ENCODE peak calls at places on chromosome 21, in five cellular contexts. One of them, this sample, is unnamed. For H3K4me1, the result is how much of the 10 kb centered on the place peaks cover.

GRCh38 chr21:44962481-44962966 is 22.7 kb downstream of the SLX9 start:
- DNase-seq in transverse colon: no peak
- DNase-seq in left ventricle myocardium inferior: no peak
- DNase-seq in K562: no peak
- DNase-seq in stomach: no peak
- DNase-seq in this sample: peak

GRCh38 chr21:42657676-42658319 is 4.4 kb downstream of the PDE9A start:
- DNase-seq in transverse colon: no peak
- DNase-seq in left ventricle myocardium inferior: no peak
- DNase-seq in K562: no peak
- DNase-seq in stomach: no peak
- DNase-seq in this sample: no peak

GRCh38 chr21:15134711-15135110 is 69.9 kb upstream of the NRIP1 start:
- DNase-seq in K562: no peak
- DNase-seq in left ventricle myocardium inferior: no peak
- DNase-seq in transverse colon: peak
- DNase-seq in stomach: peak
- DNase-seq in this sample: no peak

GRCh38 chr21:45430521-45431501 is 25.8 kb downstream of the COL18A1 start:
- DNase-seq in left ventricle myocardium inferior: no peak
- DNase-seq in K562: peak
- DNase-seq in transverse colon: no peak
- DNase-seq in stomach: no peak
- DNase-seq in this sample: no peak

GRCh38 chr21:16514316-16514715 is 784.5 kb downstream of the USP25 start:
- DNase-seq in stomach: no peak
- DNase-seq in K562: no peak
- DNase-seq in transverse colon: no peak
- DNase-seq in left ventricle myocardium inferior: no peak
- DNase-seq in this sample: no peak

GRCh38 chr21:41304068-41304720 is 12.4 kb upstream of the FAM3B start:
- DNase-seq in transverse colon: no peak
- DNase-seq in K562: no peak
- DNase-seq in stomach: no peak
- DNase-seq in left ventricle myocardium inferior: no peak
- DNase-seq in this sample: no peak

GRCh38 chr21:46188226-46189212 is 4.3 kb upstream of the SPATC1L start:
- DNase-seq in transverse colon: no peak
- DNase-seq in stomach: no peak
- DNase-seq in K562: peak
- DNase-seq in left ventricle myocardium inferior: peak
- DNase-seq in this sample: peak

GRCh38 chr21:45254557-45254930 is 33.2 kb downstream of the POFUT2 start:
- DNase-seq in transverse colon: no peak
- DNase-seq in K562: no peak
- DNase-seq in left ventricle myocardium inferior: no peak
- DNase-seq in stomach: no peak
- DNase-seq in this sample: no peak

GRCh38 chr21:27047331-27048314 is 80.7 kb upstream of the ADAMTS5 start:
- DNase-seq in transverse colon: no peak
- DNase-seq in K562: no peak
- DNase-seq in left ventricle myocardium inferior: no peak
- DNase-seq in stomach: no peak
- DNase-seq in this sample: peak

GRCh38 chr21:35933466-35933865 is 126.9 kb downstream of the SETD4 start:
- DNase-seq in transverse colon: peak
- DNase-seq in left ventricle myocardium inferior: peak
- DNase-seq in K562: no peak
- DNase-seq in stomach: no peak
- DNase-seq in this sample: peak

GRCh38 chr21:32515869-32516268 is 69.5 kb downstream of the TCP10L start:
- DNase-seq in transverse colon: no peak
- DNase-seq in left ventricle myocardium inferior: no peak
- DNase-seq in K562: no peak
- DNase-seq in stomach: no peak
- DNase-seq in this sample: no peak

GRCh38 chr21:41932191-41932575 is 21.6 kb downstream of the C2CD2 start:
- DNase-seq in stomach: no peak
- DNase-seq in transverse colon: no peak
- DNase-seq in left ventricle myocardium inferior: no peak
- DNase-seq in K562: peak
- DNase-seq in this sample: peak

GRCh38 chr21:41801256-41801655 is 34.4 kb upstream of the RIPK4 start:
- DNase-seq in stomach: no peak
- DNase-seq in left ventricle myocardium inferior: no peak
- DNase-seq in K562: no peak
- DNase-seq in transverse colon: no peak
- DNase-seq in this sample: no peak

DNA sequence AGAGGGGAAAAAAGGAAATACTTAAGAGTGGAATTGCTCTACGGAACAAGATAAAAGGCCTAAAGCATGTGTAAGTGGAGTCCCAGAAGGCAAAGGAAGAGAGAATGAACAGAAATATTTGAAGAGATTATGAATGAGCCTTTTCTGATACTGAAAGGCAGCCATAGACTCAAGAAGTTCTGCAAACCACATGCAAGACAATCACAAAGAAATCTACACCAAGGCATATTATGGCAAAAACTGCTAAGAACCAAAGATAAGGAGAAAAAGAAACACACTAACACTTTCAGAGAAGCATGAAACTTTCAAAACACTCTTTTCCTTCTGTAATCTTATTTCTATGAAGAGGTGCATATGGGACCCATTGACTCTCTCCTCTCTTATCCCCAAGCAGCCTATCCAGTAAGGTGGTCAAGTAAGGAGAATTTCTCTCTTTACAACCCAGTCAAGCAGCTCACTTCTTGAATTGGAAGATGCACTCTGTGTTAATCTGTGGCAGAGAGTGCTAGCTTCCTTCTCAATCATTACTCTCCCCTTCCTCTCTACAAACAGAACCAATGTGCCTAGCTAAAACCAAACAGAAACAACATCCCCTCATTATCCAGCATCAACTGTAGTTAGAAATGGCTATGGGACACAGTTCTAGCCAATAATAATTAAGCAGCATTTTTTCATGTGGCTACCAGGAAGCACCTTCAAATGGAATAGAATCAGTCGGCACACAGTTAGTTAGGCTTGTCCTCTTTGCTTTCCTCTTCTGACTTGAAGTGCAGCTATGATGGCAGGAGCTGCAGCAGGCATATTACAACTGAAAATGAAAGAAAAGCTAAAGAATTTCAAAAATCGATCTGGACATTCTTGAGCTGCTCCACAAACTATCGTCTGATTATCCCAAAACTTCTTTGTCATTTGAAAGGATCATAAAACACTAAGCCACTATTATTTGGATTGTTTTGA is 25.9 kb downstream of the KRTAP19-8 start:
- DNase-seq in stomach: no peak
- DNase-seq in K562: no peak
- DNase-seq in left ventricle myocardium inferior: no peak
- DNase-seq in transverse colon: no peak
- DNase-seq in this sample: no peak
- H3K4me3 ChIP-seq in stomach: no peak
- H3K4me3 ChIP-seq in K562: no peak
- H3K4me3 ChIP-seq in left ventricle myocardium inferior: no peak
- H3K4me3 ChIP-seq in transverse colon: no peak
- H3K4me3 ChIP-seq in this sample: no peak

GRCh38 chr21:31161157-31161556 is 122.9 kb upstream of the KRTAP19-8 start:
- DNase-seq in left ventricle myocardium inferior: no peak
- DNase-seq in stomach: no peak
- DNase-seq in K562: no peak
- DNase-seq in transverse colon: no peak
- DNase-seq in this sample: peak
- H3K27ac ChIP-seq in left ventricle myocardium inferior: no peak
- H3K27ac ChIP-seq in stomach: no peak
- H3K27ac ChIP-seq in K562: no peak
- H3K27ac ChIP-seq in transverse colon: no peak
- H3K27ac ChIP-seq in this sample: no peak

DNA sequence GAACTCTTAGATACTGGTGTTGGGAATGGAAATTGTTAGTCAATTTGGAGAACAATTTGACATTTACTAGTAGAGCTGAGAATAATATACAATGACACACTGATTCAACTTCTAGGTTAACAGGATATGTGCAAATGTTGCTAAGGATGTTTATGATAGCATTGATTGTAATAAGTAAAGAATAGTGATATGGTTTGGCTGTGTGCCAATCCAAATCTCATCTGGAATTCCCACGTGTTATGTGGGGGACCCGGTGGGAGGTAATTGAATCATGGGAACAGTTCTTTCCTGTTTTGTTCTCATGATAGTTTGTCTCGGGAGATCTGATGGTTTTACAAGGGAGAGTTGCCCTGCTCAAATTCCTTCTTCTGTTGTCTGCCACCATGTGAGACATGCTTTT is 302.4 kb upstream of the TMPRSS15 start:
- DNase-seq in K562: no peak
- DNase-seq in stomach: no peak
- DNase-seq in left ventricle myocardium inferior: no peak
- DNase-seq in transverse colon: no peak
- DNase-seq in this sample: no peak
- H3K4me1 ChIP-seq in K562: under half
- H3K4me1 ChIP-seq in stomach: under half
- H3K4me1 ChIP-seq in left ventricle myocardium inferior: under half
- H3K4me1 ChIP-seq in transverse colon: under half
- H3K4me1 ChIP-seq in this sample: under half

DNA sequence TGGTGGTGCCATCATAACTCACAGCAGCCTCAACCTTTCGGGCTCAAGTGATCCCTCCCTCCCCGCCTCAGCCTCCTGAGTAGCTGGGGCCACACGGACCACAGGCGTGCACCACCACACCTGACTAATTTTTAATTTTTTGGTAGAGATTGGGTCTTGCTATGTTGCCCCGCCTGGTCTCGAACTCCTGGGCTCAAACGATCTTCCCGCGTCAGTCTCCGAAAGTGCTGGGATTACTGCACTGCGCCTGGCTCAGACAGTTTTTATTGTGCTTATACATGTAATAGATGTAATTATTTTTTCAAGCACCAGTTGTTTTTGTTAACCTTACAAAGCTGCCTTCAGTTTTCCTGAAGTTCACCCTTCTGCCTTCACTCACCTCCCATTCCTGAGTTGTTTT is 38.0 kb upstream of the HMGN1 start:
- DNase-seq in left ventricle myocardium inferior: no peak
- DNase-seq in K562: no peak
- DNase-seq in stomach: no peak
- DNase-seq in transverse colon: no peak
- DNase-seq in this sample: no peak
- H3K4me3 ChIP-seq in left ventricle myocardium inferior: peak
- H3K4me3 ChIP-seq in K562: no peak
- H3K4me3 ChIP-seq in stomach: peak
- H3K4me3 ChIP-seq in transverse colon: no peak
- H3K4me3 ChIP-seq in this sample: no peak

DNA sequence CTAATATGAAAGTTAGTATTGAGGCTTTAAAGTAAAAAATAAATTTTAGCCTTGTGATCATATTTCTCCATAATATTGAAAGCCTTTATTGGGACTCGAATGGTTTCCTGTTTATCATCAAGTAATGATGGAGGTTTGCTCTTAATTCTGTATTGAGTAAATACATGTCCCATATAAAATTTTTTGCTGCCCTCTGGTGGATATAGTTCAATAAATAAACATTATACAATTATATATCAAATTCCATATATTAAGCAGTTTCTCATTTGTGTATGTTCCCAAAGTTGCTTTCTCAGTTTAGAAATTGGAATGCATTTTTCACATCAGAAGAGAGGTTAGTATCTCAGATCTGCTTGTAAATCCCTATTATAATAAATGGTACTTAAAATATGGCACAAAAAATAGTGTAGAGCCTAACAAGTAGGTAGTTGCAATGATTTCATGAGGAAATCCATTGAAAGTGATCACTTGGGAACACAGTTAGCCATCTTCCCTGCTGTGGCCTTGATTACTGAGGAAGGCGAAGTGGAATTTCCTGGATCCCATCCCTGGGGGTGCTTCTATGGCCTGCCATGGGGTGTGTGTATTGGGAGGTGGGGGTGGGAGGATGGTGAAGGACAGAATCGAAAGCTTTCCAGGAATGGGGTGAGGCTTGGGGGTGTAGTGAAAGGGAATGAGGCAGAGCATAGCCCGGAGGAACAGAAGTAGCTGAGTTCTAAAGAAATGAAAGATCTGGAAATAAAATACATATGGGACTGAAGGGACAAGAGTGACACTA is 84.1 kb upstream of the C21orf91 start:
- DNase-seq in transverse colon: no peak
- DNase-seq in stomach: no peak
- DNase-seq in K562: no peak
- DNase-seq in left ventricle myocardium inferior: no peak
- DNase-seq in this sample: peak
- H3K27ac ChIP-seq in transverse colon: no peak
- H3K27ac ChIP-seq in stomach: no peak
- H3K27ac ChIP-seq in K562: no peak
- H3K27ac ChIP-seq in left ventricle myocardium inferior: no peak
- H3K27ac ChIP-seq in this sample: no peak

This sample was measured in SJSA1.